ENCODE peak calls at places on chromosome 22, in eight cellular contexts. N is chondrocyte; G is CD4-positive, alpha-beta T cell; H is CD8-positive, alpha-beta T cell; R is tibial artery; C is A549; A is choroid plexus epithelial cell; O is fibroblast of lung. X is an unnamed sample.

GRCh38 chr22:31566484-31566883 is 70.1 kb downstream of the SFI1 start:
- DNase-seq in A (peak), C (no peak), H (no peak), G (no peak), R (no peak), N (no peak), O (peak), X (no peak)

GRCh38 chr22:31933406-31933805 is 10.9 kb upstream of the YWHAH start:
- DNase-seq in C (no peak), N (peak), A (no peak), H (no peak), O (no peak), R (no peak), G (no peak), X (no peak)

GRCh38 chr22:18032455-18033101 is 8.2 kb upstream of the MICAL3 start:
- DNase-seq in H (no peak), R (no peak), N (no peak), A (no peak), G (no peak), C (peak), O (peak), X (no peak)

GRCh38 chr22:42300286-42301071 is 30.0 kb upstream of the TCF20 start:
- DNase-seq in O (no peak), C (no peak), G (no peak), N (no peak), A (no peak), H (peak), R (no peak), X (no peak)

GRCh38 chr22:48441553-48441850 is 1386.2 kb downstream of the BRD1 start:
- DNase-seq in R (no peak), N (no peak), H (no peak), G (no peak), A (no peak), C (no peak), O (no peak), X (no peak)

GRCh38 chr22:23272834-23273233 is 92.5 kb downstream of the BCR start:
- DNase-seq in C (no peak), N (no peak), O (no peak), H (no peak), A (no peak), R (no peak), G (no peak), X (no peak)

GRCh38 chr22:21025266-21025665 is 7.1 kb downstream of the SLC7A4 start:
- DNase-seq in G (no peak), C (no peak), O (no peak), N (no peak), A (no peak), R (no peak), H (peak), X (no peak)

GRCh38 chr22:38788016-38788415 is 5.9 kb downstream of the DNAL4 start:
- DNase-seq in G (no peak), N (no peak), R (no peak), A (peak), O (peak), H (no peak), C (no peak), X (no peak)

GRCh38 chr22:48139776-48140175 is 1377.3 kb downstream of the TBC1D22A start:
- DNase-seq in N (no peak), O (no peak), H (no peak), G (no peak), A (no peak), R (no peak), C (no peak), X (no peak)

GRCh38 chr22:39915295-39915726 is 14.4 kb downstream of the GRAP2 start:
- DNase-seq in H (no peak), R (no peak), G (no peak), A (no peak), N (no peak), C (no peak), O (no peak), X (no peak)

GRCh38 chr22:38267086-38267485 is 5.7 kb downstream of the TMEM184B start:
- DNase-seq in R (no peak), A (peak), G (peak), O (peak), H (peak), C (no peak), N (no peak), X (no peak)

GRCh38 chr22:24834845-24835570 is 29.0 kb downstream of the SGSM1 start:
- DNase-seq in N (no peak), H (no peak), R (no peak), G (no peak), A (peak), O (no peak), C (peak), X (no peak)
- TF ChIP-seq CTCF in N (peak), H (no peak), R (no peak), G (no peak), A (peak), O (peak), C (peak), X (peak)

GRCh38 chr22:27029584-27030130 is 372.3 kb downstream of the MIAT start:
- DNase-seq in A (no peak), O (no peak), R (no peak), N (no peak), C (no peak), H (no peak), G (no peak), X (no peak)

GRCh38 chr22:27028093-27028492 is 370.7 kb downstream of the MIAT start:
- DNase-seq in H (no peak), A (peak), C (no peak), O (no peak), G (no peak), R (no peak), N (no peak), X (no peak)

GRCh38 chr22:27032121-27032761 is 374.9 kb downstream of the MIAT start:
- DNase-seq in A (peak), R (peak), O (peak), C (no peak), G (no peak), N (no peak), H (no peak), X (no peak)
- TF ChIP-seq CTCF in A (peak), R (peak), O (peak), C (no peak), G (no peak), N (peak), H (no peak), X (no peak)

DNA sequence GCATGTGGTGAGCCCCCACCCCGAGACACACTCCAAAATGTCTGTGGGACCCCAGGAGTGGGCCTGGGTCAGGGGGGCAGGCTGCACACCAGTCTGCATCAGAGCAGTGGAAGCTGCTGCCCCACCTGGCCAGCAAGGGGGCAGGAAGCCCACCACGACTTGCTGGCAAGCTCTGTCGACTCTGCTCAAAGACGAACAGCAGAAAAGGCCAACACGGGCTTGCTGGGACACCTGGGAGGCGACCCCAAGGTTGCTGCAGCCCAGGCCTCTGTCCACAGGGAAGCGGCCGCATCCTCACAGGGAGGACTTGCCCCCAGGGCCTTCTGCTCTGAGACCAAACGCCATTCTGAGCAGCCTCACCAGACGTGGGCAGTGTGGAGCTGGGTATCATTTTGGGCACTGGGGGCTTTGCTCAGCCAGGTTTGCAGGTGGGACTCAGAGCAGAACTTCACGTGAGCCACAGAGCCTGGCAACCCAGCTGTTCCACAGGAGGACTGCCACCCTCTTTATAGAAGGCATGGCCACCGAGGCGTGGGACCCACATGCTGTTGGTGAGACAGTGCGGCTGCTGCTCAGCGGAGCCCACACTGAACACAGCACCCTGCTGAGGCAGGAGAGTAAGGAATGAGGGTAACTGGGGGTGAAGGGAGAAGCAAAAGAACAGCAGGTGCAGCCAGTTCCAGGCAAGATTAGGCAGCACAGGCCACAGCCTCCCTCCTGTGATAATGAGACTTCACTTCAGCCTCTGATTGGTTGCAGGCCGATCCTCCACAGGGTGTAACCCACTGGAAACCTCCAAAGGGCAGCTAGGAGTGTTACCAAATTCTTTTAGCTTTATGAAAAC is 11.0 kb downstream of the IL17REL start:
- DNase-seq in G (no peak), A (no peak), C (no peak), H (no peak), N (peak), O (no peak), R (no peak), X (no peak)
- TF ChIP-seq CTCF in G (no peak), A (no peak), C (no peak), H (no peak), N (peak), O (no peak), R (no peak), X (no peak)

DNA sequence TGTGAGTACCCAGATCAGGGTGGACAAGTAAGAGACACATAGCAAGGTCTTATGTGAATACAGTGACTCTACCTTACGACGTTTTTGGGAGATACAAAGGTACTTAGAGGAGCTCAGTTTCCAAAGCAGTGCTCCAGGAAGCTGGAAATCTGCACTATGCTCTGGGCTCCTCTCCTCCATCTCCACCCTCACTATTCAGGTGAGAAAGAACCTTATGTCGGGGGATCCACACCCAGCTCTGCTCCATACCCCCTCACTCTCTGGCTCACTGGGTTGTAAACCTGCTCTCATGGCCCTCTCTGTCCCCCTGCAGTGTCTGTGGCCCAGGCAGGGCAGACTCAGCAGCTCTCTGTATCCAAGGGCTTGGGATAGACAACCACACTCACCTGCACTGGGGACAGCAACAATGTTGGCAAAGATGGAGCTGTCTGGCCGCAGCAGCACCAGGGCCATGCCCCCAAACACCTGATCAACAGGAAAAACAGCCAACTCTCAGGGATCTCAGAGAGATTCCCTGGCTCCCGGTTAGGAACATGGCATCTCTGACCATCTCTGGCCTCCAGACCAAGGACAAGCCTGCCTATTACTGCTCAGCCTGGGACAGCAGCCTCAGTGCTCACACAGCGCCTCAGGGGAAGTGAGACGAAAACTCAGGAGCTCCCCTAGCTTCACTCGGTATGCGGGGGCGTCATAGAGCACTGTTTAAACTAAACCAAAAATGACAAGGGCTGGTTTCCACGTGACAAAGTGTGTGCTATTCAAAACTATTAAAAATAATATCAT is 60.9 kb upstream of the TOP3B start:
- DNase-seq in C (no peak), H (no peak), O (no peak), A (no peak), N (no peak), R (no peak), G (no peak), X (no peak)
- TF ChIP-seq CTCF in C (no peak), H (no peak), O (no peak), A (no peak), N (no peak), R (no peak), G (no peak), X (no peak)

DNA sequence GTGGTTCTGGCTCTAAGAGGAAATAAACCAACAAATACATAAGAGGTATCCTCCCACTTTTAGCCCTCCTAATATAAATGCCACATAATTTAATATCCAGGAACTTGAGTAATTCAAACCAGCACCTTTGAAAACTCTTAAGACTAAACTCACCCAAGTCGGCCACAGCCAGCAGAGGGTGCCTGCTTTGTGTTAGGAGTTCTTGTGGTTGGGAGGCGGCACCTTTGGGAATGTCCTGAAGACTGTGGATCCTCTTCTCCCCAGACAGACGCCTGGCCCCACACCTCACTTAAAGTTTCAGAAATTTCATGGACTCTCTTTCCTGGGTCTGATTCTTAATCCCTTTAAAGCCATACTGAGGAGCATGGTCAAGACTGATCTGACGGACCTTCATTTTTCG is 169.0 kb downstream of the TBC1D22A start:
- DNase-seq in N (no peak), R (no peak), O (peak), C (peak), H (no peak), A (peak), G (no peak), X (no peak)
- TF ChIP-seq CTCF in N (peak), R (no peak), O (peak), C (no peak), H (no peak), A (peak), G (no peak), X (no peak)

GRCh38 chr22:43825651-43826050 is 13.5 kb upstream of the EFCAB6 start:
- DNase-seq in A (no peak), O (no peak), C (no peak), G (no peak), H (no peak), R (no peak), N (no peak), X (peak)

GRCh38 chr22:43824724-43825485 is 12.8 kb upstream of the EFCAB6 start:
- DNase-seq in R (no peak), N (no peak), H (no peak), G (no peak), A (no peak), O (no peak), C (no peak), X (peak)

GRCh38 chr22:43827336-43827735 is 15.2 kb upstream of the EFCAB6 start:
- DNase-seq in N (no peak), C (no peak), A (no peak), R (no peak), O (no peak), H (no peak), G (no peak), X (no peak)

GRCh38 chr22:43827926-43828710 is 16.0 kb upstream of the EFCAB6 start:
- DNase-seq in O (no peak), N (no peak), C (peak), R (no peak), G (no peak), A (no peak), H (no peak), X (no peak)

DNA sequence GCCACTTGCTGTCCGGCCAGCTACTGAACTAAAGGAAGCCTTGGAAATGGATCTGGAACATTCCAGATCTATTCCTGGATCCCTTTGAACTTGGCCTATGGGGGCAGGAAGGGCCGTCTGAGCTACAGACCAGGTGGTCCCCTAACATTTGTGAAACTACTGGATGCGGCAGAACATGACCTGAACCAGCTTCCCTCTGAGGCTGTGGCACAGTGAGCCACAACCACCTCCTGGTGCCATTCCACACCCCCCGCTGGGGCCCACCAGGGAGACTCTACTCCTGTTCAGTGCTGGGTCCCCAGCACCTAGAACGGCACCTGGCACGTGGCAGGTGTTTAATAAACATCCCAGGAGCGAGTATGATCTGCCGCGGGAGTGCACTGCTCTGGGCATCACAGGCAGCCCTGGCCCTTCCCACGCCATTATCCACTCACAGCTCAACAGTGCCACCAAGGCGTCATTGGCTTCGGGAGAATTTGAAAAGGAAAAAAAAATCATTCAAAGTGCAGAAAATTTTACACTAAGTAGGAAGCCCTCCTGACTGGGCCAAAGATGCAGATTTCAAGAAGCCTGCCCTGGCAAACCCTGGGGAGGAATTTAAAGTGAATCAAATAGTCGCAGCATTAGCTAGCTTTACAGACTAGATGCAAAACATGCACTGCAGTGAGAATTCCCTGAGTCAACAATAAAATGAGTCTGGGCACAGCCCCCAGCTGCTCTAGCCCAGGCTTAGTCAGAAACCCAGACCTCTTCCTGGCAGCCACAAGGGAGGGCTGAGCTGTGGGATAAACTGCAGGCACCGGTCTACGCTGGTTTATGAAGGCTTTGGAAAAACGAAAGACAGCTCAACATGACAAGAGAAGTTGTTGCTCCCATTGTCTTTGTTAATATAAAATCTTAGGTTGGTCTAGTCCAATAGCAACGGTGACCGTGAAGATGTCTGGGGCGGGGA is 14.3 kb upstream of the EFCAB6 start:
- DNase-seq in A (peak), N (peak), R (peak), G (no peak), O (peak), C (peak), H (no peak), X (peak)
- TF ChIP-seq CTCF in A (peak), N (peak), R (no peak), G (no peak), O (peak), C (peak), H (no peak), X (no peak)

X was measured in mesothelial cell of epicardium.